ENCODE peak calls at places on chromosomes 4 and X, in four cellular contexts. F, I, E and O are unnamed samples.

GRCh38 chr4:4694296-4694772 is 152.5 kb upstream of the STX18 start:
- DNase-seq in F (no peak), E (peak), I (no peak), O (peak)

GRCh38 chrX:13845721-13846378 is 29.0 kb upstream of the GPM6B start:
- DNase-seq in F (no peak), E (no peak), I (no peak), O (no peak)

GRCh38 chrX:46759645-46759974 is 692 bp upstream of the SLC9A7 start:
- DNase-seq in I (no peak), F (no peak), E (peak), O (no peak)

GRCh38 chrX:22314211-22314610 is 41.5 kb downstream of the CBLL2 start:
- DNase-seq in I (no peak), E (no peak), F (no peak), O (no peak)

GRCh38 chrX:101450052-101450451 is 35.2 kb upstream of the ARMCX4 start:
- DNase-seq in F (no peak), I (no peak), E (no peak), O (no peak)

GRCh38 chr4:24765331-24765990 is 29.9 kb upstream of the SOD3 start:
- DNase-seq in F (peak), E (peak), I (no peak), O (no peak)

GRCh38 chr4:77994194-77994721 is 62.9 kb upstream of the FRAS1 start:
- DNase-seq in E (peak), F (peak), I (no peak), O (peak)

GRCh38 chr4:26671111-26671510 is 87.2 kb downstream of the TBC1D19 start:
- DNase-seq in F (no peak), I (no peak), E (no peak), O (no peak)

GRCh38 chr4:26248647-26249046 is 72.2 kb upstream of the RBPJ start:
- DNase-seq in F (peak), E (no peak), I (no peak), O (no peak)

GRCh38 chr4:173517781-173518371 is 12.2 kb downstream of the HAND2 start:
- DNase-seq in E (no peak), I (no peak), F (no peak), O (no peak)

GRCh38 chrX:19133784-19134183 is 11.5 kb upstream of the ADGRG2 start:
- DNase-seq in I (no peak), E (no peak), F (no peak), O (no peak)

GRCh38 chr4:107164962-107165361 is 128.8 kb upstream of the DKK2 start:
- DNase-seq in I (no peak), E (no peak), F (no peak), O (no peak)

GRCh38 chrX:135893294-135893817 is at the start of the genes CT45A10 and SAGE1:
- DNase-seq in I (no peak), F (no peak), E (no peak), O (no peak)

GRCh38 chrX:44012484-44013096 is 39.4 kb upstream of the NDP start:
- DNase-seq in I (peak), F (no peak), E (peak), O (no peak)

GRCh38 chrX:10010686-10011085 is 43.5 kb downstream of the CLDN34 start:
- DNase-seq in E (peak), F (no peak), I (no peak), O (no peak)

GRCh38 chr4:101346562-101347266 is 612 bp downstream of the PPP3CA start:
- DNase-seq in I (peak), E (peak), F (no peak), O (peak)

GRCh38 chrX:35392232-35392631 is 405.9 kb upstream of the MAGEB16 start:
- DNase-seq in E (no peak), I (no peak), F (no peak), O (no peak)

GRCh38 chr4:61773655-61774245 is 573.6 kb downstream of the ADGRL3 start:
- DNase-seq in E (no peak), I (no peak), F (no peak), O (no peak)

GRCh38 chr4:67593741-67594175 is 35.2 kb downstream of the STAP1 start:
- DNase-seq in E (no peak), I (no peak), F (no peak), O (no peak)

GRCh38 chr4:149914521-149915115 is 99.0 kb upstream of the IQCM start:
- DNase-seq in E (peak), F (peak), I (no peak), O (no peak)

GRCh38 chr4:114287079-114287696 is 307.7 kb upstream of the ARSJ start:
- DNase-seq in I (no peak), F (no peak), E (no peak), O (no peak)

GRCh38 chrX:155767101-155767878 is 113.9 kb upstream of the VAMP7 start:
- DNase-seq in E (peak), I (peak), F (peak), O (no peak)

GRCh38 chrX:63506320-63506719 is 155.2 kb upstream of the SPIN4 start:
- DNase-seq in F (no peak), I (no peak), E (peak), O (no peak)

GRCh38 chrX:54178100-54178940 is 4.7 kb downstream of the FAM120C start:
- DNase-seq in F (peak), I (no peak), E (peak), O (no peak)

GRCh38 chr4:124053872-124054538 is 657.4 kb downstream of the SPRY1 start:
- DNase-seq in I (no peak), F (no peak), E (no peak), O (no peak)

GRCh38 chr4:48033825-48034413 is 17.3 kb downstream of the NIPAL1 start:
- DNase-seq in F (no peak), E (peak), I (no peak), O (no peak)
- TF ChIP-seq CTCF in F (peak), E (peak), I (peak), O (peak)

GRCh38 chr4:46032061-46032460 is 91.8 kb downstream of the GABRG1 start:
- DNase-seq in I (no peak), F (no peak), E (no peak), O (no peak)
- TF ChIP-seq CTCF in I (no peak), F (no peak), E (no peak), O (no peak)

DNA sequence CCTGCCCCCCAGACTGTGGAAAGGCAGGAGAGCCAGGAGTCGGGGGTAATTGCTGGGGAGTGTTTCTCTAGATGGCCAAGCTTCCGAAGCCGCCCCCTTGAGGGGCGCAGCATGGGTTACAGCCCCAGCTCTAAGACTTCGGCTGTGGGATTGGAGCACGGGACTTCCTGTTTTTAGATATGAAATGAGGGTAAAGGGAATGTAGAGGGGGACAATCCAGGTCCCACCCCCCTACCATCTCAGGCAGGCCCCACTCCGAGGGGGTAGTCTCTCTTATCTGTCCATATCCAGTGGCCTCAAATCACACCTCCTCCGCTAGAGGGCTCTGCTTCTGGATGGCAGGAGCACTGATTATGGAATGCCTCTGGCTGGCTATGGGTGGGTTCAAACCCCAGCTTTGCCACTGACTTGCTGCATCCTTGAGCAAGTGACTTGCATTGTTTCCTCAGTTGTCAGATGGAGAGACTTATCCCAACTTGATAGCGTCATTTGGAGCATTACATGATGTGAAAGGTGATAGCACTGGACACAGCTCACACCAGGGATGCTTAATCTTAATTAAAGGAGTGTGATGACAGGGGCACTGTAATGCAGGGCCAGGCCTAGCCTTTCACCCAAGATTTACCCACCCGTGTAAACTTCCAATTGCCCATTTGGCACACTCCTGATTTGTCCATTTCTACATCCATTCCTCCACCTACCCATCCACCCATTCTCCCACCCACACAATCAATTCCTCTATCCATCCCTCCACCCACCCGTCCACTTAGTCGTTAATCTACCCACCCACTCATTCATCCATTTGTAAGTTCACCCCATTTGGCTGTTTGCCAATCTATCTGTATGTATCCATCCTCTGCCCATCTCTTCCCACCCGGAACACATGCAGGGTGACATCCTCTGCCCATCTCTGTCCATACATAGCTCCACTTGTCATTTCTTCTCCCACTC is 845 bp upstream of the KCND1 start:
- DNase-seq in F (no peak), E (peak), I (peak), O (no peak)
- TF ChIP-seq CTCF in F (peak), E (peak), I (peak), O (no peak)

GRCh38 chr4:141255016-141255415 is 34.3 kb downstream of the ZNF330 start:
- DNase-seq in I (no peak), E (peak), F (no peak), O (no peak)

GRCh38 chr4:141258558-141258957 is 37.9 kb downstream of the ZNF330 start:
- DNase-seq in I (no peak), F (no peak), E (no peak), O (no peak)

DNA sequence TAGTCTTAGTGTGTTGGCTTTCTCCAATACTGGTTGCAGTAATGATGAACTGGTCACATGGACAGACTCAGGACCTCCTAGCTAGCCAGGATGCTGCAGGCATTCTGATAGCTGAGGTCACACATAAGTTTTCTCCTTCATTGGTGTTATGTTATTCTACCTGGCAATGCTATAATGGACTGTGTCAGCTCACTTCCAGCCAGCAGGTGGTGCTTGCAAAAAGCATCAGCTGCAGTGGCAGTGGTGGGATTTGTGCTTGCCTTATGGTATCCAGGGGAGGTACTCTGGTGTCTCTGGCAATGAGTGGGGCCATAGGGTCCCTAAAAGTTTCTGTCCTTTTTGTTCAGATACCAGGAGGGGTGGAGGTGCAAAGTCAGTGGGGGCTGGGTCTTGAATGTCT is 33.6 kb downstream of the ZNF330 start:
- DNase-seq in F (no peak), I (no peak), E (no peak), O (no peak)
- TF ChIP-seq CTCF in F (no peak), I (no peak), E (peak), O (no peak)

GRCh38 chrX:134396174-134396573 is 63.8 kb upstream of the HPRT1 start:
- DNase-seq in F (no peak), E (peak), I (no peak), O (no peak)
- TF ChIP-seq CTCF in F (peak), E (peak), I (peak), O (peak)

GRCh38 chrX:147468600-147468999 is 443.1 kb upstream of the FMR1 start:
- DNase-seq in I (no peak), F (no peak), E (no peak), O (no peak)
- TF ChIP-seq CTCF in I (no peak), F (no peak), E (no peak), O (no peak)

GRCh38 chr4:105894570-105895323 is 524 bp upstream of the NPNT start:
- DNase-seq in E (no peak), I (peak), F (no peak), O (peak)

GRCh38 chr4:105896461-105896939 is 1.2 kb downstream of the NPNT start:
- DNase-seq in E (no peak), I (no peak), F (no peak), O (no peak)

GRCh38 chr4:105895324-105895608 is at the start of gene NPNT:
- DNase-seq in E (no peak), F (no peak), I (peak), O (peak)

GRCh38 chr4:105896984-105897760 is 1.9 kb downstream of the NPNT start:
- DNase-seq in F (no peak), E (no peak), I (no peak), O (no peak)

GRCh38 chr4:105895609-105896460 is 564 bp downstream of the NPNT start:
- DNase-seq in E (no peak), I (peak), F (no peak), O (peak)
- TF ChIP-seq CTCF in E (no peak), I (peak), F (no peak), O (no peak)

GRCh38 chrX:106612403-106612789 is 618 bp downstream of the RADX start:
- DNase-seq in E (no peak), I (no peak), F (no peak), O (no peak)
- TF ChIP-seq CTCF in E (no peak), I (no peak), F (no peak), O (no peak)

DNA sequence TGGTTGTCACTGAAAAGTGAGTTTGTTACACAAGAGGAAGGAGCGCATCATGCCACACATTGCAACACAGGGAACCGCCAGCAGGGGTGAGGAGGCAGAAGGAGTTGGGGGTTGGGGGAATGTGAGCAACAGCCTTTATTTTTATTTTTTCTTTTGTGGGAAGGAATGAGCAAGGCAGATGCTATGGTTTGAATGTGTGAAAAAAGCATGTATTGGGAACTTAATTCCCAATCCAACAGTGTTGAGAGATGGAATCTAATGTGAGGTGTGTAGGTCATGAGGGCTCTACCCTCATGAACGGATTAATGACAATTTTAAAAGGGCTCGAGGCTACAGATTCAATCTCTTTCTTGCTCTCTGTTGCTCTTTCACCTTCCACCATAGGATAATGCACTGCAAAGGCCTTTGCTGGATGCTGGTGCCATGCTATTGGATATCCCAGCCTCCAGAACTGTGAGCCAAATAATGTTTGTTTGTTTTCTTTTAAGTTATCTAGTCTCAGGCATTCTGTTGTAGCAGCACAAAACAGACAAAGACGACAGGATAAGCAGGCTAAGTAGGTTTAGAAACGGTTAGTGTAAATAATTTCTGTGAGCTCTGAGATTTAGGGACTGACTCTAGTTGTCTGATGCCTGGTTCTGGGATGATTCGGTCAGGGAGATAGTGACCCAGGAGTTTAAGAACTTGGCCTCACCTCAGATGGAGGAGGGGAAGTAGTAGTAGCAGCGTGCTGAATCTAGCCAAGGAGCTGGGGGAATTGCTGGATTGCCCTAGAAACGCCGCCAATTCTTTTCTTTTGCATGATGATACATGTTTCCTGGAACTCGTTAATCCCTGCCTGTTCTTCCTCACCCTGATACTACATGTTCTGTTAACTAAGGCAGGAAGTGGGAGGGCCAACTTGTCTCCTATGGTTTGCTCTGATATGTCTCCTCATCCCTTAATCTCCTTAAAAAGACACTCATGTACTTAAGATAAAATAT is 156.6 kb upstream of the CTSO start:
- DNase-seq in F (no peak), I (no peak), E (peak), O (no peak)
- TF ChIP-seq CTCF in F (peak), I (no peak), E (peak), O (no peak)

GRCh38 chr4:113094802-113095201 is 45.3 kb downstream of the ANK2 start:
- DNase-seq in I (no peak), F (no peak), E (peak), O (no peak)
- TF ChIP-seq CTCF in I (no peak), F (peak), E (peak), O (peak)